ENCODE peak calls at places on chromosomes 12 and 14, in four cellular contexts. One of them, this sample, is unnamed.

GRCh38 chr12:64756371-64756770 is 2.8 kb downstream of the GNS start:
- DNase-seq in HFFc6: no peak
- DNase-seq in breast epithelium: no peak
- DNase-seq in cardiac fibroblast: no peak
- DNase-seq in this sample: no peak

GRCh38 chr14:35047961-35048513 is 2.0 kb downstream of the FAM177A1 start:
- DNase-seq in HFFc6: no peak
- DNase-seq in breast epithelium: no peak
- DNase-seq in cardiac fibroblast: no peak
- DNase-seq in this sample: no peak

GRCh38 chr12:99605-100004 is 33.0 kb downstream of the IQSEC3 start:
- DNase-seq in cardiac fibroblast: no peak
- DNase-seq in HFFc6: no peak
- DNase-seq in breast epithelium: no peak
- DNase-seq in this sample: no peak

GRCh38 chr14:57057803-57058202 is 210.9 kb downstream of the EXOC5 start:
- DNase-seq in HFFc6: no peak
- DNase-seq in cardiac fibroblast: no peak
- DNase-seq in breast epithelium: no peak
- DNase-seq in this sample: no peak

GRCh38 chr12:118840399-118840798 is 140.9 kb upstream of the SRRM4 start:
- DNase-seq in breast epithelium: no peak
- DNase-seq in HFFc6: no peak
- DNase-seq in cardiac fibroblast: no peak
- DNase-seq in this sample: no peak

GRCh38 chr12:41521872-41522379 is 333.8 kb downstream of the PDZRN4 start:
- DNase-seq in cardiac fibroblast: peak
- DNase-seq in HFFc6: peak
- DNase-seq in breast epithelium: no peak
- DNase-seq in this sample: no peak

GRCh38 chr14:105107781-105108515 is 42.7 kb upstream of the GPR132 start:
- DNase-seq in HFFc6: no peak
- DNase-seq in cardiac fibroblast: no peak
- DNase-seq in breast epithelium: peak
- DNase-seq in this sample: no peak

GRCh38 chr14:60188115-60188514 is 22.9 kb upstream of the DHRS7 start:
- DNase-seq in breast epithelium: no peak
- DNase-seq in HFFc6: no peak
- DNase-seq in cardiac fibroblast: peak
- DNase-seq in this sample: no peak

GRCh38 chr12:24960222-24960855 is 11.4 kb upstream of the BCAT1 start:
- DNase-seq in breast epithelium: no peak
- DNase-seq in cardiac fibroblast: peak
- DNase-seq in HFFc6: peak
- DNase-seq in this sample: no peak

GRCh38 chr14:104827173-104828055 is 26.5 kb downstream of the ZBTB42 start:
- DNase-seq in breast epithelium: no peak
- DNase-seq in cardiac fibroblast: peak
- DNase-seq in HFFc6: peak
- DNase-seq in this sample: no peak

GRCh38 chr12:1918875-1919236 is 404 bp upstream of the CACNA2D4 start:
- DNase-seq in HFFc6: no peak
- DNase-seq in cardiac fibroblast: no peak
- DNase-seq in breast epithelium: no peak
- DNase-seq in this sample: no peak

GRCh38 chr12:78229491-78230209 is 399.0 kb downstream of the NAV3 start:
- DNase-seq in HFFc6: peak
- DNase-seq in cardiac fibroblast: peak
- DNase-seq in breast epithelium: no peak
- DNase-seq in this sample: no peak

GRCh38 chr14:33914676-33915516 is 36.0 kb downstream of the EGLN3 start:
- DNase-seq in HFFc6: peak
- DNase-seq in breast epithelium: no peak
- DNase-seq in cardiac fibroblast: peak
- DNase-seq in this sample: no peak

GRCh38 chr12:71057330-71057729 is 100.5 kb downstream of the TSPAN8 start:
- DNase-seq in breast epithelium: no peak
- DNase-seq in cardiac fibroblast: no peak
- DNase-seq in HFFc6: no peak
- DNase-seq in this sample: no peak

GRCh38 chr12:132559652-132560420 is 50.5 kb downstream of the LRCOL1 start:
- DNase-seq in cardiac fibroblast: peak
- DNase-seq in breast epithelium: no peak
- DNase-seq in HFFc6: peak
- DNase-seq in this sample: no peak

GRCh38 chr14:32072701-32073100 is 4.4 kb upstream of the ARHGAP5 start:
- DNase-seq in HFFc6: no peak
- DNase-seq in breast epithelium: no peak
- DNase-seq in cardiac fibroblast: no peak
- DNase-seq in this sample: no peak

GRCh38 chr12:71152838-71153237 is 5.0 kb downstream of the TSPAN8 start:
- DNase-seq in HFFc6: no peak
- DNase-seq in cardiac fibroblast: peak
- DNase-seq in breast epithelium: no peak
- DNase-seq in this sample: no peak

GRCh38 chr14:37591941-37592287 is 3.1 kb downstream of the FOXA1 start:
- DNase-seq in cardiac fibroblast: no peak
- DNase-seq in breast epithelium: no peak
- DNase-seq in HFFc6: no peak
- DNase-seq in this sample: no peak
- TF ChIP-seq CTCF in cardiac fibroblast: no peak
- TF ChIP-seq CTCF in breast epithelium: no peak
- TF ChIP-seq CTCF in HFFc6: no peak
- TF ChIP-seq CTCF in this sample: no peak

GRCh38 chr12:33427071-33427470 is 12.5 kb downstream of the SYT10 start:
- DNase-seq in breast epithelium: no peak
- DNase-seq in HFFc6: no peak
- DNase-seq in cardiac fibroblast: peak
- DNase-seq in this sample: no peak
- TF ChIP-seq CTCF in breast epithelium: no peak
- TF ChIP-seq CTCF in HFFc6: no peak
- TF ChIP-seq CTCF in cardiac fibroblast: peak
- TF ChIP-seq CTCF in this sample: no peak

GRCh38 chr12:53984901-53985357 is at the start of gene HOXC10:
- DNase-seq in cardiac fibroblast: peak
- DNase-seq in breast epithelium: peak
- DNase-seq in HFFc6: peak
- DNase-seq in this sample: peak

GRCh38 chr12:53981652-53982565 is 3.0 kb upstream of the HOXC10 start:
- DNase-seq in HFFc6: no peak
- DNase-seq in breast epithelium: no peak
- DNase-seq in cardiac fibroblast: no peak
- DNase-seq in this sample: no peak

GRCh38 chr12:53983580-53984572 is 1.1 kb upstream of the HOXC10 start:
- DNase-seq in breast epithelium: no peak
- DNase-seq in HFFc6: no peak
- DNase-seq in cardiac fibroblast: no peak
- DNase-seq in this sample: no peak

GRCh38 chr12:53980448-53981388 is 4.2 kb upstream of the HOXC10 start:
- DNase-seq in cardiac fibroblast: no peak
- DNase-seq in HFFc6: no peak
- DNase-seq in breast epithelium: no peak
- DNase-seq in this sample: no peak

DNA sequence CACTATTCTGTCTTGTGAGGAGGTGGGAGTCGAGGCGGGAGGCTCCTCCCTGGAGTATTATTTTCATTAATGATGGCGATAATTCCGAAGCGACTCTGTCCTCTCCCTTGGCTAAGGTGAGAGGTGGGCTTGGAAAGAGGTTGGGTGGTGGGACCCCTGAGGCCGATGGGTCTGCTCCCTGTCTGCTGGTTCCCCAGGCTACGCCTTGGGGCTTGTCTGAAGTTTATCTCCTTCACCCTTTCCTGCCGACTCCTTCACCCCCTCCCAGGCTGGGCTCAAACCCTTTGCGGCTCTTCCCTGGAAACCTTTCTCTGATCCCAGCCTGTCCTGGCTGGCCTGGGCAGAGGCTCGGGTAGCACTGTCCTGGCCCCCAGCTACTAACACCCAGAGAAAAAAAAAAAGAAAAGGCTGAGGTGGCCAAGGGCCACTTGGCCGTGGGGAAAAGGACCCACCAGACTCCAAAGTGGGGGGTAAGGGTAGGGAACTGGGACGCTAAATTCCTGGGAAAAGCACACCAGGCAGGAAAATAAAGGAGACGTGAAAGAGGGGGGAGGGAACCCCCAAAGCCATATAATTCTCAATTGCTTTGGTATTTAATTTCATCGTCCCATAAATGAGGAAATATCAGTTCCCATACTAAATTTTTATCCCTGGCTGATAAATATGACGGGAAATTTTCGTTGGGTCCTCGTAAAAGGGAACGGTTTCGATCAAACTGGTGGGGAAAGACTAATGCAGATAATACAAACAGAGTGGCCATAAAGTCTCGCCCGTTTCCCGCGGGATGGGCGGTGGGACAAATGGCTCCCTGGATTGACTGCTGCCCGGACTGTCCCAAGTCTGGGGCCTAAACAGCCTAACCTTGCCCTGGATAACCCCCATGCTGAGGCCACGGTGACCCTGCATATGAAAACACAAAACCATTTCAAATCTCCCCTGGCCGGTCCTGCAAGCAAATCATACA is 2.0 kb upstream of the HOXC10 start:
- DNase-seq in breast epithelium: no peak
- DNase-seq in HFFc6: no peak
- DNase-seq in cardiac fibroblast: no peak
- DNase-seq in this sample: no peak
- TF ChIP-seq CTCF in breast epithelium: no peak
- TF ChIP-seq CTCF in HFFc6: no peak
- TF ChIP-seq CTCF in cardiac fibroblast: no peak
- TF ChIP-seq CTCF in this sample: no peak

GRCh38 chr12:76117067-76117691 is 32.7 kb upstream of the NAP1L1 start:
- DNase-seq in HFFc6: no peak
- DNase-seq in cardiac fibroblast: no peak
- DNase-seq in breast epithelium: no peak
- DNase-seq in this sample: no peak
- TF ChIP-seq CTCF in HFFc6: peak
- TF ChIP-seq CTCF in cardiac fibroblast: no peak
- TF ChIP-seq CTCF in breast epithelium: no peak
- TF ChIP-seq CTCF in this sample: no peak

DNA sequence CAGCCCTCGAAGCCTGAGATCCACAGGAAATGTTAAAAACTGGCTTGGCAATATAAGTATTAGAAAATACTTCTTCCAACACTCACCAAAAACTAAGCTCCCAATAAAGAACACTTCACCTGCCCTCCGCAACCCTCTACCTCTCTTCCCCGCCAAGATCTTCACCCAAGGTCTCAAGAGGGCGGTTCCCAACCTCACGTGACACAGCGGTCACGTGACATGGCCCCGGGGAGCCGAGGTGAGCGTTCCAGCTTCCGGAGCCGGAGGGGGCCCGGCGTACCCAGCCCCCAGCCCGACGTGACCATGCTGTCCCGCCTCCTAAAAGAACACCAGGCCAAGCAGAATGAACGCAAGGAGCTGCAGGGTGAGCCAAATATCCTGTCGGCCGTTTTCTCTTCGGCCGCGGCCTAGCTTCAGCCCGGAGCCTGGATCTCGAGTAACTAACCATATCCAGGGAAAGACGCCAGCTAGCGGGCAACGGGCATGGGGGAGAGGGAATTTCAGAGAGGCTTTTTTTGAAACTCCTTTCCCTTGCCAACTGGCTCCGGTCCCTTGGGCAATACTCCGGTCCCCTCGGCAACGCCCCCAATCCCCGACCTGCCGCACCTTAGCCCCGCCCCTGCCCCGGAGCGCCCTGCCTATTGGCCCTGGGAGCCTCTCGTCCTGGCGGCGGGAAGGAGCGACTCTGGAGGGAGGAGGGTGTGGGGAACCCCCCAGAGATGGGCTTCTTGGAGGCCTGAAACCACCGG is at the start of gene BLOC1S1:
- DNase-seq in cardiac fibroblast: peak
- DNase-seq in HFFc6: peak
- DNase-seq in breast epithelium: peak
- DNase-seq in this sample: peak
- TF ChIP-seq CTCF in cardiac fibroblast: no peak
- TF ChIP-seq CTCF in HFFc6: peak
- TF ChIP-seq CTCF in breast epithelium: peak
- TF ChIP-seq CTCF in this sample: no peak

GRCh38 chr12:116066381-116067230 is 210.9 kb downstream of the MED13L start:
- DNase-seq in breast epithelium: no peak
- DNase-seq in HFFc6: peak
- DNase-seq in cardiac fibroblast: peak
- DNase-seq in this sample: no peak
- TF ChIP-seq CTCF in breast epithelium: peak
- TF ChIP-seq CTCF in HFFc6: peak
- TF ChIP-seq CTCF in cardiac fibroblast: peak
- TF ChIP-seq CTCF in this sample: no peak

GRCh38 chr14:63543000-63543825 is at the start of gene PPP2R5E:
- DNase-seq in breast epithelium: peak
- DNase-seq in HFFc6: peak
- DNase-seq in cardiac fibroblast: peak
- DNase-seq in this sample: peak
- TF ChIP-seq CTCF in breast epithelium: no peak
- TF ChIP-seq CTCF in HFFc6: no peak
- TF ChIP-seq CTCF in cardiac fibroblast: no peak
- TF ChIP-seq CTCF in this sample: no peak

GRCh38 chr12:51862947-51863346 is 14.4 kb upstream of the FIGNL2 start:
- DNase-seq in breast epithelium: no peak
- DNase-seq in HFFc6: no peak
- DNase-seq in cardiac fibroblast: no peak
- DNase-seq in this sample: no peak
- TF ChIP-seq CTCF in breast epithelium: no peak
- TF ChIP-seq CTCF in HFFc6: no peak
- TF ChIP-seq CTCF in cardiac fibroblast: no peak
- TF ChIP-seq CTCF in this sample: no peak

DNA sequence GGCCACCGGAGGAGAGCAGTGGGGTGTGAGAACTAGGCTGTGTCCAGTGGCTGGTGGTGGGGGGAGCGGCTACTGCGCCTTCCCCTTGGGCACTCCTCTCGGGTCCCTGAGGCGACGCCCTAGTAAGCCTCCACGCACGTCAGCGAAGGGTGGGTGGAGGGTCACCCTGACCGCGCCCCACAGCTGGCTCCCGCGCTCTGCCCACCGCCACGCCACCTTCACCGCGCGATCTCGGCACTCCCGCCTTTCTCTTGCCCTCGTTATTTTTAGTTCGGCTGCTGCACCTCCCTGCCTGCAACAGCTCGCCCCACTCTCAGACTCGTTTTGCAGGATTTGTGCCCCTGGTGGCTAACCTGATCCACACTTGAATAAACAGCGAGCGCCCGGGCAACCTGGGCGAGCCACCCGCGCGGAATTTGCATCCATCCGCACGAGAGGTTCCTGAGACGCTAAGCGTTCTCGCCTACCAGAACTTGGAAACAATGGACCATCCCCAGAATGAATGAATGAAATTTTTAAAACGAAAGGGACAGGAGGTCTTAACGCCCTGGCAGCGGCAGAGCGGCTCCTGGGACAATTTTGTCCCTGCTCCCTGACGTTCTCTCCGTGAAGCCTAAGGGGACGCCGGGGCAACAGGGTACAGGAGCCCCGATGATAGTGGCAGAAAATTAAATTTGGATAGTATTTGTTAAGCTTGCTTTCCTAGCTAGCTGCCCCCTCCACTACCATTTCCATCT is 7.0 kb upstream of the BMP4 start:
- DNase-seq in cardiac fibroblast: no peak
- DNase-seq in HFFc6: no peak
- DNase-seq in breast epithelium: peak
- DNase-seq in this sample: no peak
- TF ChIP-seq CTCF in cardiac fibroblast: peak
- TF ChIP-seq CTCF in HFFc6: peak
- TF ChIP-seq CTCF in breast epithelium: peak
- TF ChIP-seq CTCF in this sample: no peak